ENCODE peak calls at places on chromosomes 2 and 18, in five cellular contexts. C, P, O, U and K are unnamed samples. For H3K27me3, the result is how much of the 10 kb centered on the place peaks cover.

GRCh38 chr2:241309684-241310117 is 5.8 kb downstream of the HDLBP start:
- DNase-seq in C (peak), P (no peak), O (no peak), U (peak), K (no peak)

GRCh38 chr2:154844513-154844912 is 146.0 kb downstream of the KCNJ3 start:
- DNase-seq in C (no peak), P (no peak), O (no peak), U (no peak), K (no peak)

GRCh38 chr18:9531791-9532410 is 56.6 kb downstream of the RALBP1 start:
- DNase-seq in C (peak), P (no peak), O (no peak), U (no peak), K (no peak)

GRCh38 chr2:58304843-58305242 is 63.7 kb upstream of the FANCL start:
- DNase-seq in C (no peak), P (no peak), O (no peak), U (no peak), K (no peak)

GRCh38 chr2:199160677-199161465 is 296.9 kb downstream of the SATB2 start:
- DNase-seq in C (peak), P (no peak), O (no peak), U (no peak), K (peak)

GRCh38 chr2:234724850-234725249 is 227.0 kb upstream of the SH3BP4 start:
- DNase-seq in C (no peak), P (no peak), O (no peak), U (no peak), K (no peak)

GRCh38 chr2:134217924-134218323 is 35.9 kb upstream of the MGAT5 start:
- DNase-seq in C (peak), P (no peak), O (no peak), U (no peak), K (no peak)

GRCh38 chr2:46300406-46300832 is 3.2 kb downstream of the EPAS1 start:
- DNase-seq in C (no peak), P (no peak), O (peak), U (no peak), K (peak)

GRCh38 chr2:113894156-113894743 is 4.4 kb downstream of the ACTR3 start:
- DNase-seq in C (peak), P (peak), O (no peak), U (no peak), K (peak)

GRCh38 chr18:906416-907170 is 1.9 kb downstream of the ADCYAP1 start:
- DNase-seq in C (no peak), P (no peak), O (peak), U (no peak), K (no peak)

GRCh38 chr2:183892315-183892941 is 705.9 kb upstream of the ZNF804A start:
- DNase-seq in C (no peak), P (no peak), O (no peak), U (no peak), K (no peak)

GRCh38 chr2:128439231-128440086 is 120.8 kb upstream of the HS6ST1 start:
- DNase-seq in C (no peak), P (no peak), O (no peak), U (no peak), K (no peak)

GRCh38 chr2:108031471-108031941 is 45.2 kb downstream of the SLC5A7 start:
- DNase-seq in C (no peak), P (no peak), O (no peak), U (no peak), K (no peak)

GRCh38 chr18:23890589-23890988 is 124.0 kb upstream of the TTC39C start:
- DNase-seq in C (peak), P (no peak), O (no peak), U (no peak), K (no peak)

GRCh38 chr2:68589963-68590362 is 53.4 kb upstream of the PROKR1 start:
- DNase-seq in C (no peak), P (no peak), O (no peak), U (no peak), K (no peak)

GRCh38 chr18:9366126-9366714 is 31.6 kb downstream of the TWSG1 start:
- DNase-seq in C (peak), P (no peak), O (peak), U (no peak), K (no peak)

GRCh38 chr18:55830490-55830889 is 242.5 kb upstream of the TCF4 start:
- DNase-seq in C (no peak), P (no peak), O (no peak), U (no peak), K (no peak)

GRCh38 chr2:242030226-242030575 is 160.7 kb downstream of the RTP5 start:
- DNase-seq in C (no peak), P (no peak), O (no peak), U (no peak), K (no peak)

GRCh38 chr18:26133652-26134051 is at the start of gene PSMA8:
- DNase-seq in C (no peak), P (no peak), O (no peak), U (no peak), K (no peak)

GRCh38 chr2:98484121-98484557 is 39.5 kb downstream of the INPP4A start:
- DNase-seq in C (no peak), P (no peak), O (no peak), U (no peak), K (peak)

GRCh38 chr2:236273126-236273525 is 8.9 kb upstream of the ASB18 start:
- DNase-seq in C (no peak), P (no peak), O (no peak), U (no peak), K (no peak)

GRCh38 chr2:216694201-216694825 is 1.0 kb downstream of the IGFBP5 start:
- DNase-seq in C (no peak), P (no peak), O (peak), U (no peak), K (no peak)

GRCh38 chr2:64622443-64623231 is 31.1 kb downstream of the SERTAD2 start:
- DNase-seq in C (no peak), P (no peak), O (no peak), U (no peak), K (no peak)

DNA sequence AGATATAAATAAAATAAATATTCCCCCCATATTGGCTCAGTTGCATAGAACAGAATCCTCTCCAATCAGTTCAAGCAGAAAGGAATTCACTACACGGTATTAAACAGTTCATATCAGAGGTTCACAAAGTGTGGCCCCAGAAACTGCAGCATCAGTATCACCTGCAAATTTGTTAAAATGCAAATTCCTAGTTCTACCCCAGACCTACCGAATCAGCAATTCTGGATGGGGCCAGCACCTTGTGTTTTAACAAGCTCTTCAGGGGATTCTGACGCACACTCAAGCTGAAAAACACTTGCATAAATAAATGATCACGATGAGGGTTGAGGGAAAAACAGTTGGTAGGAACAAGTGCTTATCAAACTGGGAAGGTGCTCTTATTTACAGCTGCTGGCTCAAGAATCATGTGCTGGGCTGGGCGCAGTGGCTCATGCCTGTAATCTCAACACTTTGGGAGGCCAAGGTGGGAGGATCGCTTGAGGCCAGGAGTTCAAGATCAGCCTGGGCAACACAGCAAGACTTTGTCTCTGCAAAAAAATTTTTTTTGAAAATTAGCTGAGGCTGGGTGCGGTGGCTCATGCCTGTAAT is 6.4 kb downstream of the GTF3C2 start:
- DNase-seq in C (no peak), P (no peak), O (no peak), U (no peak), K (no peak)
- TF ChIP-seq MXI1 in C (no peak), P (no peak), O (no peak), U (no peak), K (no peak)

DNA sequence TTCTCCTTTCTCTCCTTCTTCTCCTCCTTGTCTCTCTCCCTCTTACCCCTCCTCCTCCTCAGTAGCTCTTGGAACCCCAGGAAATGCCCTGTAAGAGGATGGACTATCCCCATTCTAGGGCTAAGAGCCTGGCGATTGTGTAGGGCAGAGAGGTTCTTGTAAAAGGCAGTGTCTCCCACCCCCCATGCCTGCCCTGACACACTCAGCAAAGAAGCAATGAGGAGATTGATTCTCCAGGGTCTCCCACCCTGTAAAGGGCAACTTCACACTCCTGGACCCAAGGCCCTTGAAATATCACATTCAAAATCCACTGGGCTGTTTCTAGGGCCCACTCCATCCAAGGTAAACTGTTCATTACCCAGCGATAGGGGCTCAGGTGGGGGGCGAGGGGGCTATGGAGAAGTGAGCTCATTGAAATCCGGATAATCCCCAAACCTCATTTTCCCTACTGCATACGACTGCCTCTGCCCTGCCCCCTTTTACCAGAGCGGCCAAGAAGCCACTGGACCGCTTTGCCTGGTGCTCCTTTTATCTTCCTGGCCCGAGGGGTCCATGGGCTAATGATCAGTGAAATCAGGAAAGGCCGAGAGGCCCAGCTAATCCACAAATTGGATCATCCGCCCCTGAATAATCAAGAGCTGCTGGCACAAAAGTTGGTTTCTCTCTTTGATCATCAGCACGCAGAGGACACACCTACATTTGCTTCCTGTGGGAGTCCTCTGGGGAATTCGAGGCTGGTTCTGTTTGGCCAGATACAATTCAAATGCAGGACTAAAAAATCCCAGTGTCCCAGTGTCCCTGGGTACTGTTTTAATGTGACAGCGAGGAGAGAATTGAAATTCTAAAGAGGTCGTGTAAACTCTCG is 144.4 kb downstream of the INSIG2 start:
- DNase-seq in C (no peak), P (no peak), O (no peak), U (no peak), K (no peak)
- H3K27me3 ChIP-seq in C (under half), P (under half), O (under half), U (under half), K (under half)

GRCh38 chr2:23721454-23721826 is 205.5 kb downstream of the ATAD2B start:
- DNase-seq in C (no peak), P (no peak), O (no peak), U (no peak), K (no peak)
- TF ChIP-seq RAD21 in C (no peak), P (no peak), O (no peak), U (no peak), K (no peak)

GRCh38 chr2:226208726-226209125 is 590.9 kb downstream of the IRS1 start:
- DNase-seq in C (peak), P (no peak), O (no peak), U (no peak), K (no peak)
- TF ChIP-seq MXI1 in C (no peak), P (no peak), O (no peak), U (no peak), K (no peak)

GRCh38 chr18:47248610-47249343 is 2.7 kb downstream of the SKOR2 start:
- DNase-seq in C (no peak), P (no peak), O (peak), U (no peak), K (no peak)

GRCh38 chr18:47246027-47246971 is 5.2 kb downstream of the SKOR2 start:
- DNase-seq in C (no peak), P (no peak), O (no peak), U (no peak), K (no peak)

GRCh38 chr18:47247036-47247832 is 4.2 kb downstream of the SKOR2 start:
- DNase-seq in C (no peak), P (no peak), O (peak), U (no peak), K (no peak)

GRCh38 chr18:47249602-47250001 is 1.9 kb downstream of the SKOR2 start:
- DNase-seq in C (no peak), P (no peak), O (no peak), U (no peak), K (no peak)

GRCh38 chr18:47247833-47248609 is 3.4 kb downstream of the SKOR2 start:
- DNase-seq in C (no peak), P (no peak), O (peak), U (no peak), K (no peak)
- H3K27me3 ChIP-seq in C (half or more), P (under half), O (half or more), U (under half), K (under half)

GRCh38 chr2:231168460-231169139 is 29.8 kb upstream of the ARMC9 start:
- DNase-seq in C (no peak), P (no peak), O (no peak), U (no peak), K (no peak)

GRCh38 chr2:231170058-231170457 is 28.4 kb upstream of the ARMC9 start:
- DNase-seq in C (peak), P (no peak), O (no peak), U (no peak), K (no peak)

GRCh38 chr2:231167745-231168459 is 30.5 kb upstream of the ARMC9 start:
- DNase-seq in C (peak), P (no peak), O (no peak), U (no peak), K (no peak)

GRCh38 chr2:231172020-231172419 is 26.4 kb upstream of the ARMC9 start:
- DNase-seq in C (no peak), P (no peak), O (no peak), U (no peak), K (no peak)

GRCh38 chr2:231169475-231169874 is 29.0 kb upstream of the ARMC9 start:
- DNase-seq in C (no peak), P (no peak), O (peak), U (no peak), K (no peak)
- TF ChIP-seq RAD21 in C (no peak), P (no peak), O (peak), U (no peak), K (no peak)

GRCh38 chr2:11749646-11750349 is 3.4 kb downstream of the LPIN1 start:
- DNase-seq in C (peak), P (no peak), O (peak), U (peak), K (no peak)
- TF ChIP-seq MXI1 in C (no peak), P (no peak), O (peak), U (no peak), K (no peak)

GRCh38 chr2:162382283-162382682 is 38.4 kb downstream of the GCA start:
- DNase-seq in C (no peak), P (no peak), O (no peak), U (no peak), K (no peak)
- H3K27me3 ChIP-seq in C (under half), P (under half), O (under half), U (under half), K (under half)

DNA sequence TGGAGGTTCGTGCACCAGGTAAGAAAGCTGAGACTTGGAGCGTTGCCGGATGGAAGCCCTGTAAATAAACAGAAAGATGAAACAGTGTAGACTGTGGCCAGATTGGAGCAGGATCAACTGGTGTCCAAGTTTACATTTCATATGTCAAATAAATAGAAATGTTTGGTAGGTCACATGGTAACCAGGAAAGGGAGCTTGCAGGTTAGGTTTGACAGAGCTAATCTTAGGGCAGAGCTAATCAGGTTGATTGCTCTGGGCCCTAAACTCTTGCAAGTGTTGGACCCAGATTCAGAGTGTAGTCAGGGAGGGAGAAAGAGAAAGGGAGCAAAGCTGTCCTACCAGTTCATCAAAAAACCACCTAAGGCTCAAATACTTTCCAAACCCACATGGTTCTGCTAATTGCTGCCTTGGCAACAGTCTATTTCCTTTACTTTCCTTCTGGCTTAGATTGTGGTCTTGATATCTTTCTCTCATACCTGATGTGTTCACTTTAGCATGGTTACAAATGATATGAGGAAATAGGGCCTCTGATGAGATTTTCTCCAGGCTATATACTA is 63.2 kb downstream of the G6PC2 start:
- DNase-seq in C (no peak), P (no peak), O (no peak), U (no peak), K (no peak)
- TF ChIP-seq RAD21 in C (no peak), P (no peak), O (no peak), U (no peak), K (no peak)

DNA sequence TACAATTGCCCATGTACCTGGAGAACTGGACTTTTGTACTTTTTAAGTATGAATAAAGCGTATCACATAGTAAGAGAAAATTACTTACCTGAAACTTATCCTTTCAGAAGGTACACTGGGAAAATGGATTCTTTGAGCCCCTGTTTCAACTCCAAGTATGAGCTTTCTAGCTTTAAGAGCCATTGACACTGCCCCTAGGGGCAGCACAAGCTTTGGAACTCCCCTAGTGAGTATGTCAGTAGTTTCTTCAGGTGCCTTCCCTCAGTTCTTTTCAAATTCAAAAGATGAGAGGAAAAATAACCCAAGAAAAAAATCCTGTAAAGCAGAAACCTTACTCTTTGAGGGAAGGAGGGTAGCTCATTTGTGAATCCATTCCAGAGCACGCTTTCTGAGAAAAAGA is 124.1 kb downstream of the MEMO1 start:
- DNase-seq in C (no peak), P (peak), O (no peak), U (no peak), K (peak)
- TF ChIP-seq MXI1 in C (no peak), P (no peak), O (no peak), U (no peak), K (no peak)